ENCODE peak calls at places on chromosomes 1 and 21, in nine cellular contexts. One of them, this sample, is unnamed. For H3K27me3, the result is how much of the 10 kb centered on the place peaks cover.

GRCh38 chr1:10033359-10033845 is 644 bp downstream of the UBE4B start:
- DNase-seq in hepatocyte: peak
- DNase-seq in PC-9: peak
- DNase-seq in astrocyte: no peak
- DNase-seq in K562: peak
- DNase-seq in HepG2: peak
- DNase-seq in mammary epithelial cell: peak
- DNase-seq in PC-3: peak
- DNase-seq in neural progenitor cell: peak
- DNase-seq in this sample: no peak

GRCh38 chr1:185857447-185857846 is 123.3 kb downstream of the HMCN1 start:
- DNase-seq in K562: no peak
- DNase-seq in PC-9: no peak
- DNase-seq in hepatocyte: no peak
- DNase-seq in astrocyte: no peak
- DNase-seq in HepG2: no peak
- DNase-seq in neural progenitor cell: no peak
- DNase-seq in PC-3: peak
- DNase-seq in mammary epithelial cell: peak
- DNase-seq in this sample: no peak

GRCh38 chr1:209106861-209107260 is 476.7 kb upstream of the CAMK1G start:
- DNase-seq in HepG2: no peak
- DNase-seq in mammary epithelial cell: no peak
- DNase-seq in K562: no peak
- DNase-seq in PC-9: no peak
- DNase-seq in hepatocyte: no peak
- DNase-seq in neural progenitor cell: no peak
- DNase-seq in PC-3: no peak
- DNase-seq in astrocyte: no peak
- DNase-seq in this sample: no peak

GRCh38 chr1:53931523-53931922 is 14.0 kb downstream of the IFT25 start:
- DNase-seq in PC-3: no peak
- DNase-seq in neural progenitor cell: no peak
- DNase-seq in PC-9: no peak
- DNase-seq in hepatocyte: no peak
- DNase-seq in HepG2: no peak
- DNase-seq in astrocyte: no peak
- DNase-seq in K562: no peak
- DNase-seq in mammary epithelial cell: no peak
- DNase-seq in this sample: no peak

GRCh38 chr21:33732038-33732437 is 89.7 kb downstream of the ITSN1 start:
- DNase-seq in hepatocyte: no peak
- DNase-seq in HepG2: no peak
- DNase-seq in neural progenitor cell: no peak
- DNase-seq in mammary epithelial cell: no peak
- DNase-seq in PC-3: no peak
- DNase-seq in K562: peak
- DNase-seq in astrocyte: peak
- DNase-seq in PC-9: no peak
- DNase-seq in this sample: no peak

GRCh38 chr1:215273838-215274516 is 191.4 kb downstream of the KCNK2 start:
- DNase-seq in PC-9: no peak
- DNase-seq in K562: no peak
- DNase-seq in mammary epithelial cell: peak
- DNase-seq in hepatocyte: no peak
- DNase-seq in neural progenitor cell: no peak
- DNase-seq in PC-3: peak
- DNase-seq in HepG2: no peak
- DNase-seq in astrocyte: peak
- DNase-seq in this sample: no peak

GRCh38 chr1:207913951-207914350 is 3.0 kb upstream of the CD34 start:
- DNase-seq in PC-9: no peak
- DNase-seq in PC-3: no peak
- DNase-seq in neural progenitor cell: no peak
- DNase-seq in astrocyte: no peak
- DNase-seq in HepG2: no peak
- DNase-seq in hepatocyte: peak
- DNase-seq in mammary epithelial cell: no peak
- DNase-seq in K562: no peak
- DNase-seq in this sample: no peak

GRCh38 chr21:45266518-45267389 is 20.9 kb downstream of the POFUT2 start:
- DNase-seq in PC-3: no peak
- DNase-seq in HepG2: no peak
- DNase-seq in astrocyte: peak
- DNase-seq in mammary epithelial cell: no peak
- DNase-seq in hepatocyte: no peak
- DNase-seq in PC-9: no peak
- DNase-seq in neural progenitor cell: no peak
- DNase-seq in K562: no peak
- DNase-seq in this sample: peak

GRCh38 chr1:29624747-29625420 is 388.6 kb downstream of the PTPRU start:
- DNase-seq in hepatocyte: no peak
- DNase-seq in PC-9: no peak
- DNase-seq in K562: no peak
- DNase-seq in PC-3: no peak
- DNase-seq in neural progenitor cell: no peak
- DNase-seq in mammary epithelial cell: no peak
- DNase-seq in astrocyte: no peak
- DNase-seq in HepG2: no peak
- DNase-seq in this sample: no peak

GRCh38 chr21:27532081-27532480 is 565.2 kb upstream of the ADAMTS5 start:
- DNase-seq in K562: no peak
- DNase-seq in neural progenitor cell: no peak
- DNase-seq in astrocyte: peak
- DNase-seq in PC-9: no peak
- DNase-seq in HepG2: peak
- DNase-seq in PC-3: peak
- DNase-seq in hepatocyte: peak
- DNase-seq in mammary epithelial cell: no peak
- DNase-seq in this sample: no peak

GRCh38 chr1:180194546-180195207 is 35.4 kb upstream of the LHX4 start:
- DNase-seq in neural progenitor cell: no peak
- DNase-seq in K562: peak
- DNase-seq in PC-3: no peak
- DNase-seq in PC-9: no peak
- DNase-seq in astrocyte: no peak
- DNase-seq in mammary epithelial cell: no peak
- DNase-seq in HepG2: no peak
- DNase-seq in hepatocyte: no peak
- DNase-seq in this sample: peak

GRCh38 chr1:154972213-154972516 is 1.6 kb upstream of the SHC1 start:
- DNase-seq in hepatocyte: no peak
- DNase-seq in neural progenitor cell: no peak
- DNase-seq in K562: no peak
- DNase-seq in HepG2: no peak
- DNase-seq in astrocyte: no peak
- DNase-seq in PC-3: no peak
- DNase-seq in mammary epithelial cell: no peak
- DNase-seq in PC-9: no peak
- DNase-seq in this sample: no peak

GRCh38 chr1:93471284-93471683 is 23.4 kb downstream of the FNBP1L start:
- DNase-seq in PC-9: no peak
- DNase-seq in HepG2: no peak
- DNase-seq in neural progenitor cell: no peak
- DNase-seq in hepatocyte: no peak
- DNase-seq in mammary epithelial cell: no peak
- DNase-seq in PC-3: no peak
- DNase-seq in K562: no peak
- DNase-seq in astrocyte: no peak
- DNase-seq in this sample: no peak

GRCh38 chr1:159000627-159001026 is 9.1 kb upstream of the IFI16 start:
- DNase-seq in K562: peak
- DNase-seq in hepatocyte: peak
- DNase-seq in mammary epithelial cell: peak
- DNase-seq in PC-9: peak
- DNase-seq in astrocyte: peak
- DNase-seq in HepG2: no peak
- DNase-seq in PC-3: peak
- DNase-seq in neural progenitor cell: peak
- DNase-seq in this sample: no peak

GRCh38 chr1:24151175-24151533 is 8.2 kb upstream of the IL22RA1 start:
- DNase-seq in mammary epithelial cell: peak
- DNase-seq in K562: no peak
- DNase-seq in HepG2: peak
- DNase-seq in PC-3: peak
- DNase-seq in PC-9: peak
- DNase-seq in neural progenitor cell: peak
- DNase-seq in hepatocyte: peak
- DNase-seq in astrocyte: no peak
- DNase-seq in this sample: no peak

GRCh38 chr1:168373869-168374268 is 93.2 kb downstream of the TBX19 start:
- DNase-seq in mammary epithelial cell: no peak
- DNase-seq in PC-3: peak
- DNase-seq in neural progenitor cell: no peak
- DNase-seq in K562: peak
- DNase-seq in HepG2: no peak
- DNase-seq in hepatocyte: no peak
- DNase-seq in PC-9: no peak
- DNase-seq in astrocyte: peak
- DNase-seq in this sample: no peak

GRCh38 chr1:18104546-18105100 is 3.0 kb upstream of the IGSF21 start:
- DNase-seq in K562: no peak
- DNase-seq in HepG2: no peak
- DNase-seq in PC-3: no peak
- DNase-seq in astrocyte: no peak
- DNase-seq in hepatocyte: no peak
- DNase-seq in PC-9: no peak
- DNase-seq in mammary epithelial cell: no peak
- DNase-seq in neural progenitor cell: peak
- DNase-seq in this sample: no peak

DNA sequence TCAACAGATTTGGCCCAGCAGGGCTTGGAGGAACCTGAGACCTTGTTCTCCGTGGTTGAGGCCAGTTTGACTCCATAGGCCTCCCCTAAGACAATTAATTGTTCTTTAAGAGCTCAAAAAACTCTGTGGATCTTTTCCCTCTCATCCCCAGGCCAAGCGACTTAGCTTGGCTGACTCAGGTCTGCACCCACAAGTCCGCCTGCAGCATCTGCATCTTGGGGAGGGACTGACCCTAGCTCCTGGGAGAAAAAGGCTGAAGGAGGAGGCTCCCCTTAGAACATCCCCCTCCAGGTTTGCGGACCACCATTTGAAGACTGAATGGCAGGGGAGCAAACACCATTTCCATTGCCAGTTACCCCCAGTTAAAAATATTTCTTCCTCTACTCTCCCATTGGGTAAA is 1.5 kb upstream of the HES2 start:
- DNase-seq in PC-9: no peak
- DNase-seq in hepatocyte: no peak
- DNase-seq in HepG2: no peak
- DNase-seq in mammary epithelial cell: no peak
- DNase-seq in astrocyte: no peak
- DNase-seq in K562: no peak
- DNase-seq in PC-3: no peak
- DNase-seq in neural progenitor cell: peak
- DNase-seq in this sample: no peak
- H3K27me3 ChIP-seq in PC-9: under half
- H3K27me3 ChIP-seq in hepatocyte: half or more
- H3K27me3 ChIP-seq in HepG2: under half
- H3K27me3 ChIP-seq in mammary epithelial cell: under half
- H3K27me3 ChIP-seq in astrocyte: half or more
- H3K27me3 ChIP-seq in K562: under half
- H3K27me3 ChIP-seq in PC-3: under half
- H3K27me3 ChIP-seq in neural progenitor cell: half or more
- H3K27me3 ChIP-seq in this sample: under half

DNA sequence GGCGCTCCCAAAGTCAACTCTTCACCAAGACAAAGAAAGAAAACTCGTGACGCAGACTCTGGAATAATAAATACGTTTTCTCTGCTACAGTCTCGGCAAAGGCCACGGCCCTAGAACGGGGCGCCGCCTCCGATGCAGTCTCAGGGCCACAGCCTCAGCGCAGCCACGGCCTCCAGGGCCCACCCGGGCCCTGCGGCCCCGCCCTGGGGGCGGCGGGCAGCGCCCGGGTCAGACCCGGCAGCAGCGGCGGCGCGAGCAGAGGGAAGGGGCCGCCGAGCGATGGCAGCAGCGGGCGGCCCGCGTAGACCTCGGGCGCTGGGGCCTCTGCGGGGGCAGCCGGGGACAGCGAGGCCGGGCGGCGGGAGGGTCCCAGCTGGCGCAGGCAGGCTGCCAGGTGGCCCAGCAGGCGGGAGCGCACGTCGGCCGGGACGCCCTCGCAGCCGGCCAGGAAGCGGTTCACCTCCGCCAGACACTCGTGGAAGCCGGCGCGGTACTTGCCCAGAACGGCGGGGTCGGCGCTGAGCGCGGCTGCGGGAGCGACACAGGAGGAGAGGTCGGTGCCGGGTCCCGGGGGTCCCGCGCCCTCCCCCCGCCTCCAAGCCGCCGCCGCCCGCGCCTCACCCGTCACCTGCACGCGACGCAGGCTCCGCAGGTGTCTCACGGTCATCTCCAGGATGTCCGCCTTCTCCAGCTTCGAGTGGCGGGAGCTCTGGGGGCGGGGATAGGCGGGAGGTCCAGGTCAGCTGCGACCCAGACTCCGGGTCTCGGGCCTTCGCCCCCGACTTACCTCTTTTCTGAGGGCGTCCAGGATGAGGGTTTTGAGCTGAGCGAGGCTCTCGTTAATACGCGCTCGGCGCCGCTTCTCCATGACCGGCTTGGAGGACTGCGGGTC is 746 bp downstream of the HES4 start:
- DNase-seq in neural progenitor cell: peak
- DNase-seq in PC-3: peak
- DNase-seq in astrocyte: no peak
- DNase-seq in HepG2: no peak
- DNase-seq in hepatocyte: peak
- DNase-seq in mammary epithelial cell: peak
- DNase-seq in PC-9: peak
- DNase-seq in K562: peak
- DNase-seq in this sample: no peak
- TF ChIP-seq EZH2 in neural progenitor cell: peak
- TF ChIP-seq EZH2 in PC-3: no peak
- TF ChIP-seq EZH2 in astrocyte: peak
- TF ChIP-seq EZH2 in HepG2: no peak
- TF ChIP-seq EZH2 in hepatocyte: peak
- TF ChIP-seq EZH2 in mammary epithelial cell: peak
- TF ChIP-seq EZH2 in PC-9: no peak
- TF ChIP-seq EZH2 in K562: no peak
- TF ChIP-seq EZH2 in this sample: peak

GRCh38 chr1:67332653-67333529 is 25.2 kb downstream of the IL12RB2 start:
- DNase-seq in mammary epithelial cell: no peak
- DNase-seq in PC-9: no peak
- DNase-seq in HepG2: no peak
- DNase-seq in neural progenitor cell: no peak
- DNase-seq in K562: no peak
- DNase-seq in astrocyte: no peak
- DNase-seq in hepatocyte: no peak
- DNase-seq in PC-3: no peak
- DNase-seq in this sample: no peak
- H3K4me3 ChIP-seq in mammary epithelial cell: no peak
- H3K4me3 ChIP-seq in PC-9: no peak
- H3K4me3 ChIP-seq in HepG2: no peak
- H3K4me3 ChIP-seq in neural progenitor cell: no peak
- H3K4me3 ChIP-seq in K562: no peak
- H3K4me3 ChIP-seq in astrocyte: no peak
- H3K4me3 ChIP-seq in hepatocyte: no peak
- H3K4me3 ChIP-seq in PC-3: no peak
- H3K4me3 ChIP-seq in this sample: no peak

GRCh38 chr21:34864370-34865209 is 184.5 kb downstream of the RUNX1 start:
- DNase-seq in K562: no peak
- DNase-seq in PC-9: no peak
- DNase-seq in HepG2: no peak
- DNase-seq in astrocyte: no peak
- DNase-seq in PC-3: no peak
- DNase-seq in hepatocyte: no peak
- DNase-seq in neural progenitor cell: no peak
- DNase-seq in mammary epithelial cell: no peak
- DNase-seq in this sample: no peak
- H3K27me3 ChIP-seq in K562: under half
- H3K27me3 ChIP-seq in PC-9: under half
- H3K27me3 ChIP-seq in HepG2: under half
- H3K27me3 ChIP-seq in astrocyte: under half
- H3K27me3 ChIP-seq in PC-3: under half
- H3K27me3 ChIP-seq in hepatocyte: under half
- H3K27me3 ChIP-seq in neural progenitor cell: half or more
- H3K27me3 ChIP-seq in mammary epithelial cell: under half
- H3K27me3 ChIP-seq in this sample: under half